ENCODE peak calls at places on chromosomes 7 and 10, in five cellular contexts. J is A549, M is K562, F is HepG2, S is H1. C is an unnamed sample.

GRCh38 chr10:131567279-131568162 is 256.0 kb upstream of the TCERG1L start:
- DNase-seq in J (no peak), M (no peak), F (no peak), S (no peak), C (no peak)

GRCh38 chr10:5736591-5736990 is 52.0 kb downstream of the TASOR2 start:
- DNase-seq in J (no peak), M (no peak), F (no peak), S (no peak), C (no peak)

GRCh38 chr7:134548877-134549276 is at the start of gene AKR1B15:
- DNase-seq in J (peak), M (no peak), F (no peak), S (no peak), C (peak)

GRCh38 chr10:5524721-5525531 is at the start of gene CALML3:
- DNase-seq in J (no peak), M (no peak), F (no peak), S (no peak), C (no peak)

GRCh38 chr7:46934198-46934825 is 647.6 kb downstream of the TNS3 start:
- DNase-seq in J (no peak), M (no peak), F (no peak), S (no peak), C (no peak)

GRCh38 chr10:7855205-7855604 is 36.9 kb downstream of the TAF3 start:
- DNase-seq in J (no peak), M (no peak), F (peak), S (peak), C (no peak)

GRCh38 chr7:159012353-159013069 is 132.2 kb downstream of the VIPR2 start:
- DNase-seq in J (peak), M (no peak), F (no peak), S (no peak), C (no peak)

GRCh38 chr10:110506448-110506847 is 8.7 kb downstream of the DUSP5 start:
- DNase-seq in J (no peak), M (no peak), F (no peak), S (no peak), C (no peak)

GRCh38 chr10:6782378-6782777 is 202.3 kb upstream of the PRKCQ start:
- DNase-seq in J (no peak), M (no peak), F (no peak), S (no peak), C (no peak)

GRCh38 chr10:3898821-3899220 is 113.8 kb upstream of the KLF6 start:
- DNase-seq in J (peak), M (no peak), F (peak), S (no peak), C (no peak)

GRCh38 chr10:88541116-88541626 is 41.9 kb downstream of the RNLS start:
- DNase-seq in J (no peak), M (no peak), F (no peak), S (no peak), C (no peak)

GRCh38 chr10:44463511-44464121 is 78.7 kb upstream of the CXCL12 start:
- DNase-seq in J (no peak), M (no peak), F (no peak), S (no peak), C (no peak)

GRCh38 chr10:52965938-52966401 is 193.4 kb upstream of the MBL2 start:
- DNase-seq in J (no peak), M (no peak), F (no peak), S (peak), C (peak)

GRCh38 chr10:132634241-132634946 is 96.8 kb downstream of the INPP5A start:
- DNase-seq in J (no peak), M (no peak), F (no peak), S (no peak), C (no peak)

GRCh38 chr7:20199015-20199737 is 18.0 kb downstream of the MACC1 start:
- DNase-seq in J (peak), M (peak), F (no peak), S (no peak), C (peak)

GRCh38 chr10:69791812-69792211 is 9.9 kb upstream of the COL13A1 start:
- DNase-seq in J (no peak), M (no peak), F (no peak), S (no peak), C (no peak)

GRCh38 chr7:106126170-106126938 is 14.2 kb upstream of the SYPL1 start:
- DNase-seq in J (peak), M (peak), F (no peak), S (no peak), C (no peak)

GRCh38 chr10:16819026-16819425 is 1.8 kb upstream of the RSU1 start:
- DNase-seq in J (no peak), M (no peak), F (no peak), S (no peak), C (no peak)

GRCh38 chr10:132111871-132112341 is 46.2 kb downstream of the JAKMIP3 start:
- DNase-seq in J (no peak), M (no peak), F (no peak), S (no peak), C (no peak)

GRCh38 chr10:30434273-30435067 is 486 bp downstream of the MAP3K8 start:
- DNase-seq in J (peak), M (peak), F (peak), S (no peak), C (no peak)

GRCh38 chr10:80066809-80067208 is 11.7 kb upstream of the TMEM254 start:
- DNase-seq in J (no peak), M (no peak), F (no peak), S (no peak), C (no peak)

GRCh38 chr10:34206602-34207268 is 608.4 kb downstream of the PARD3 start:
- DNase-seq in J (no peak), M (no peak), F (no peak), S (no peak), C (no peak)

GRCh38 chr10:31897506-31897905 is 31.1 kb downstream of the ARHGAP12 start:
- DNase-seq in J (no peak), M (no peak), F (no peak), S (no peak), C (no peak)

GRCh38 chr7:5470167-5470532 is 46.5 kb upstream of the TNRC18 start:
- DNase-seq in J (no peak), M (no peak), F (no peak), S (no peak), C (no peak)

GRCh38 chr10:52949899-52950298 is 177.3 kb upstream of the MBL2 start:
- DNase-seq in J (peak), M (no peak), F (peak), S (no peak), C (no peak)

GRCh38 chr7:116433246-116433645 is 66.3 kb upstream of the CAV2 start:
- DNase-seq in J (no peak), M (no peak), F (no peak), S (no peak), C (no peak)

GRCh38 chr7:138602456-138602855 is 98.7 kb downstream of the SVOPL start:
- DNase-seq in J (no peak), M (no peak), F (no peak), S (no peak), C (no peak)
- TF ChIP-seq HDAC2 in J (no peak), M (no peak), F (no peak), S (no peak), C (no peak)

GRCh38 chr10:126948355-126949160 is 43.3 kb downstream of the DOCK1 start:
- DNase-seq in J (no peak), M (no peak), F (no peak), S (no peak), C (no peak)
- TF ChIP-seq HDAC2 in J (no peak), M (no peak), F (no peak), S (no peak), C (no peak)

GRCh38 chr7:73809454-73810090 is 21.2 kb upstream of the CLDN4 start:
- DNase-seq in J (peak), M (no peak), F (no peak), S (no peak), C (no peak)

GRCh38 chr7:73810991-73811360 is 19.8 kb upstream of the CLDN4 start:
- DNase-seq in J (no peak), M (no peak), F (no peak), S (no peak), C (no peak)

GRCh38 chr7:73812996-73813395 is 17.8 kb upstream of the CLDN4 start:
- DNase-seq in J (no peak), M (no peak), F (no peak), S (no peak), C (no peak)

GRCh38 chr7:73815436-73815835 is 15.4 kb upstream of the CLDN4 start:
- DNase-seq in J (no peak), M (no peak), F (no peak), S (no peak), C (no peak)

DNA sequence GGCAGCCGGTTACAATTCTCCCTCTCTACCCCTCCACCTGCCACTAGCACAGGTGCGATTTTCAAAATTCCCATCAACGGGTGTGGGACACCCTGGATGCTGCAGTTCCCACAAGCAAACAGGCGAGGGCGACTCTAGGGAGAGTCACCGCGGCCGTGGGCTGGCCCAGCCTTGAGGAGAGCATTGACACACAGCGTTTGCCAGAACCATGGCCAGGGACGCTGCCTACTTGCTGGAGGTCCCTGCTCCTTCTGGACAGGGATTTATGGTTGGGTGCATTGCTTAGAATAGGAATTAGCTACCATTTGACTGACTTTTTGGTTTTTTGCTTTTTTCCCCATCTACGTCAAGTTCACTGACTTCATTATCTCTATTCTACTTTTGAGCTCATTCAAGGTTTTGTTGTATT is 19.0 kb upstream of the CLDN4 start:
- DNase-seq in J (peak), M (peak), F (peak), S (peak), C (no peak)
- TF ChIP-seq HDAC2 in J (no peak), M (no peak), F (no peak), S (peak), C (no peak)

GRCh38 chr7:98294798-98295382 is 13.4 kb downstream of the BRI3 start:
- DNase-seq in J (peak), M (peak), F (peak), S (peak), C (no peak)

GRCh38 chr7:98294326-98294725 is 12.8 kb downstream of the BRI3 start:
- DNase-seq in J (no peak), M (no peak), F (no peak), S (no peak), C (no peak)

GRCh38 chr7:98291717-98292116 is 10.2 kb downstream of the BRI3 start:
- DNase-seq in J (no peak), M (peak), F (no peak), S (no peak), C (no peak)

GRCh38 chr7:98293746-98294145 is 12.3 kb downstream of the BRI3 start:
- DNase-seq in J (no peak), M (no peak), F (no peak), S (no peak), C (no peak)

DNA sequence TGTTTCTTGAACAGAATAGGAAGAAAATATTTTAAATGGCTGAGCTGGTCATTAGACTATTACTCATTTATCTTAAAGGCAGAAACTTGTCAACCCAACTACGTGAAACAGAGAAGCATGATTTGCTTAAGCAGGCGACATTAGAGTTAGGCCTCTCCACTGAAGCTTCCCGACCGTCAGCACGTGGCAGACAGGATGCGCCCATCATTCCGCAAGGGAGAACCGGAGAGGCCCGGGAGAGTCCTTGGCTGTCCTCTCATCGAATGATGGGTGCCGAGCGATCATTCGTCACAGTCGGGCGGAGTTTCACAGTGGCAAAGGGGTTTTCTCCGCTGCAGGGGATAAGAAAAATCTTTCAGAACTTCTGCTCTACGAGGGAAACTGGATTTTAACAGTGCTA is 11.8 kb downstream of the BRI3 start:
- DNase-seq in J (no peak), M (no peak), F (no peak), S (no peak), C (no peak)
- TF ChIP-seq HDAC2 in J (no peak), M (no peak), F (no peak), S (no peak), C (no peak)

C was measured in GM12878.